ENCODE peak calls at places on chromosomes 4 and X, in seven cellular contexts. E, J, R, S, O, K and T are unnamed samples.

GRCh38 chr4:139961344-139961948 is 192.5 kb downstream of the MAML3 start:
- DNase-seq in K (no peak), O (no peak), S (no peak), E (no peak), J (no peak), R (no peak), T (no peak)

GRCh38 chr4:110808371-110808878 is 185.5 kb upstream of the PITX2 start:
- DNase-seq in J (no peak), R (no peak), E (no peak), K (no peak), O (no peak), S (peak), T (peak)

GRCh38 chr4:71526626-71527406 is 188.0 kb downstream of the SLC4A4 start:
- DNase-seq in K (no peak), O (no peak), S (no peak), E (no peak), J (no peak), R (no peak), T (no peak)

GRCh38 chr4:54663181-54663580 is 5.4 kb downstream of the KIT start:
- DNase-seq in S (no peak), O (no peak), J (no peak), E (no peak), R (no peak), K (no peak), T (peak)

GRCh38 chrX:153867671-153868070 is 18.3 kb downstream of the L1CAM start:
- DNase-seq in O (no peak), S (no peak), K (no peak), R (no peak), E (no peak), J (no peak), T (no peak)

GRCh38 chrX:45719751-45720501 is 519.2 kb upstream of the DIPK2B start:
- DNase-seq in J (no peak), S (no peak), O (no peak), R (no peak), K (no peak), E (no peak), T (no peak)

GRCh38 chrX:104343408-104344129 is 88.8 kb upstream of the ESX1 start:
- DNase-seq in O (peak), E (no peak), R (no peak), J (no peak), K (no peak), S (peak), T (peak)

GRCh38 chrX:68947882-68948605 is 119.2 kb downstream of the EFNB1 start:
- DNase-seq in O (no peak), J (no peak), R (no peak), E (no peak), S (no peak), K (no peak), T (no peak)

GRCh38 chr4:85005865-85006377 is 39.4 kb upstream of the WDFY3 start:
- DNase-seq in S (peak), R (no peak), E (no peak), K (no peak), J (no peak), O (no peak), T (no peak)

GRCh38 chr4:10237131-10237530 is 120.5 kb upstream of the WDR1 start:
- DNase-seq in O (no peak), K (no peak), J (no peak), R (no peak), S (no peak), E (no peak), T (no peak)

GRCh38 chrX:68488657-68489056 is 10.2 kb upstream of the YIPF6 start:
- DNase-seq in K (no peak), R (no peak), S (no peak), O (no peak), E (no peak), J (no peak), T (peak)